ENCODE peak calls at places on chromosome 13, in seven cellular contexts. V is SK-N-SH, S is fibroblast of lung, D is HCT116, P is breast epithelium, X is dorsolateral prefrontal cortex, T is iPS DF 6.9. F is an unnamed sample.
A peak's percentile ranks its signal among the peaks of the same experiment; 100 is the strongest.

GRCh38 chr13:101941095-101941777 is 460.6 kb downstream of the FGF14 start:
- DNase-seq in X (no peak), S (peak; percentile 2), V (peak; percentile 14), P (no peak), T (no peak), D (no peak), F (peak; percentile 3)

GRCh38 chr13:110811751-110812110 is 98.2 kb downstream of the ING1 start:
- DNase-seq in D (no peak), X (no peak), P (no peak), V (no peak), T (no peak), S (no peak), F (peak; percentile 53)

GRCh38 chr13:101624210-101624922 is 171.9 kb downstream of the ITGBL1 start:
- DNase-seq in P (no peak), X (no peak), D (no peak), V (no peak), T (no peak), S (no peak), F (peak; percentile 0)

GRCh38 chr13:49652691-49653305 is 24.5 kb downstream of the ARL11 start:
- DNase-seq in D (peak; percentile 26), S (no peak), P (no peak), T (no peak), V (peak; percentile 76), X (no peak), F (peak; percentile 86)

GRCh38 chr13:42894765-42895181 is 97.3 kb downstream of the EPSTI1 start:
- DNase-seq in V (peak; percentile 35), X (no peak), T (no peak), S (peak; percentile 6), P (no peak), D (no peak), F (no peak)

GRCh38 chr13:45238945-45239795 is 38.3 kb upstream of the KCTD4 start:
- DNase-seq in S (peak; percentile 77), T (no peak), D (no peak), V (no peak), X (no peak), P (no peak), F (no peak)

GRCh38 chr13:40148103-40148502 is 492.6 kb downstream of the COG6 start:
- DNase-seq in S (no peak), D (no peak), P (no peak), X (no peak), V (no peak), T (no peak), F (no peak)

GRCh38 chr13:19838726-19839342 is 24.6 kb downstream of the ZMYM5 start:
- DNase-seq in S (peak; percentile 81), X (no peak), D (no peak), P (no peak), T (no peak), V (no peak), F (no peak)

GRCh38 chr13:29619995-29620394 is 24.5 kb upstream of the SLC7A1 start:
- DNase-seq in T (no peak), P (no peak), S (peak; percentile 71), D (no peak), X (no peak), V (no peak), F (no peak)

GRCh38 chr13:21608961-21609360 is 5.0 kb upstream of the MICU2 start:
- DNase-seq in S (no peak), V (no peak), T (no peak), P (no peak), D (no peak), X (no peak), F (no peak)

DNA sequence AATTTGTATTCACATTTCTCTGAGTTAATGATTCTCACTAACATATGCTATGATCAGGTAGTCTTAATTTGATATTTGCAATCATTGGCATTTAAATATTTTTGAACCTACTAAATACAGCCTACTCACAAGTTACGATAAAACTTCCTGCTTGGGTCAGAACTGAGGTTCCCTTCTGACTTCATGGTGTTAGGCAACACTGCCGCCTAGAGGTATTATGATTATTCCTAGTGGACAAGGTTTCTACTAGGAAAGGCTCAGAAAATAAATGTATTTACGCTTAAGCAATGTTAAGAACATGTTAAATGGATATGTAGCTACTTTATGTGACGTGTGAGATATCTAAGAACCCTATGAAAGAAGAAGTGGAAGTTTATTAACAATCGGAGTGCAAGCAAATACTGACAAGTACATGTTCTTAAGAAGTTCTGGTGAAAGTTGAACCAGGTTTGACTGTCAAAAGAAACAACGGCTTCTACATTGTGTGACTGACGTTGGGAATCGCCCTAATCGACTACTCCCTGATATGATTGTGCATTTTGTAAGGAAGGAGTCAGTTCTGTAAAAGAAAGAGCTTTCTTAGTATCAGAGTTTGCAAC is 1395.8 kb downstream of the SLITRK5 start:
- DNase-seq in X (no peak), D (peak; percentile 38), P (no peak), S (peak; percentile 34), T (peak; percentile 43), V (peak; percentile 19), F (peak; percentile 4)
- H3K4me3 ChIP-seq in X (no peak overlapping the region), D (no peak overlapping the region), P (no peak overlapping the region), S (no peak overlapping the region), T (no peak overlapping the region), V (no peak overlapping the region), F (no peak overlapping the region)

DNA sequence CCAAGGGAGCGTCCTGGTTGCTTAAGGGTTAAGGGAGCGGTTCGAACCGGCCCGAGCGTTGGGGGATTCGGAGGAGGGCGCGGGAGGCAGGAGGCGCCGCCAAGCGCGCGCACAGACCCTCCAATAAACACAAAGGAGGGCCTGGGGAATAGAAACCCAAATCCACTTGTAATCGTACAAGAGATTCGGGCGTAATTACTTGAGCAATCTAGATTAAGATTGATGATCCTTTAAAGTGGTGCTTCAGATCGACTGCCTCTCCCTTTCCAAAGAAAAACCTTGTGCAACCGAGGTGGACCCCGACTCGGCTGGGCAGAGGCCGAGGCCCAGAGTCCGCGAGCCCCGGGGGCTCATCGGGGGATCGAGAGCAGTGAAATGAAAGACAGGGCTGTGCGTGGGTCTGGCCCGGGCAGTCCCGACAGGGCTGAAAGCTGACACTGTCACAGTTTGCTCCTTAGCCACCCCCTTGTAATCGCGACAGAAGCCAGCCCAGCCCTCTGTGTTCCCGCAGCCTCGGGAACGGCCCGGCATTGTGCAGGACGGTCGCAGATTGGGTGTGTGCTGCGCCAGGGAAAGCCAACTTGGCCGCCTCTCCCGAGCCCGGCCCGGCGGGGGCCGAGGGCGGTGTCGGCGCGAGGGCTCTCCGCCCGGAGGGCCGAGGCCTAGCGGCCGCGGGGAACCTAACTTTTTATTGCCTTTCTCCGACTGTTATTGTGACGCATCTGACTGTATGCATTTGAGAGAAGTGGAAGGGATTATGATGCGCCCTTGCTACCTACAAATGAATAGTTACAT is 5.6 kb downstream of the MAB21L1 start:
- DNase-seq in V (peak; percentile 80), S (peak; percentile 39), X (peak; percentile 85), D (no peak), T (no peak), P (no peak), F (peak; percentile 81)
- H3K27me3 ChIP-seq in V (no peaks in the 10 kb centered on the region), S (no peaks in the 10 kb centered on the region), X (no peaks in the 10 kb centered on the region), D (no peaks in the 10 kb centered on the region), T (peaks cover 28% of the 10 kb centered on the region), P (peaks cover 7% of the 10 kb centered on the region), F (peaks cover 56% of the 10 kb centered on the region)

DNA sequence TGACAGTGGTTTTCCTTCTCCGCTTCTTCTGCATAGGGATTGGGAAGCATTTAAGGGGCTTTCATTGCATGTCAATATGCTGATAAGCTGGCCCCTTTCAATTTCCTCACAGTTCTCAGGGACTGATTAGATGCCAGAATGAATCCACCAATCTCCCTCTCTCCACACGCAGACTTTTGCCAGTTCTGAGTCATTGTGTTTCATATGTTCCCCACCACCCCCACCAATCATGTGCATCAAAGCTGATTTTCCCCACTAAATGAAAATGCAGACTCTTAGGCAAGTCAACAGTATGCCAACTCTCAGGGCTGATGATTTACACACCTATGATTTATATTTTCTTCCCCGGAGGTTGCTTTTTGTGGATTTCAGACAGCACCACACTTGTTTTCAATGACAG is 47.8 kb upstream of the C13orf42 start:
- DNase-seq in V (no peak), S (peak; percentile 21), P (no peak), T (no peak), D (no peak), X (no peak), F (no peak)
- H3K4me3 ChIP-seq in V (no peak overlapping the region), S (no peak overlapping the region), P (no peak overlapping the region), T (no peak overlapping the region), D (no peak overlapping the region), X (no peak overlapping the region), F (no peak overlapping the region)

GRCh38 chr13:112103971-112104872 is 37.3 kb downstream of the SOX1 start:
- DNase-seq in P (no peak), D (no peak), V (no peak), X (no peak), S (no peak), T (peak; percentile 37), F (peak; percentile 85)
- H3K27me3 ChIP-seq in P (peaks cover 81% of the 10 kb centered on the region), D (peaks cover 6% of the 10 kb centered on the region), V (peaks cover 69% of the 10 kb centered on the region), X (peaks cover 30% of the 10 kb centered on the region), S (no peaks in the 10 kb centered on the region), T (peaks cover 69% of the 10 kb centered on the region), F (peaks cover 80% of the 10 kb centered on the region)

F was measured in H7.